ENCODE peak calls at places on chromosomes 3 and 15, in ten cellular contexts. T, S, Z, Q, M, H, K, F, X and R are unnamed samples.

GRCh38 chr3:7964899-7965298 is 536.7 kb upstream of the LMCD1 start:
- DNase-seq in T (no peak), S (no peak), Z (no peak), Q (no peak), M (no peak), H (no peak), K (no peak), F (no peak), X (no peak), R (no peak)

GRCh38 chr3:195003006-195003892 is 267.7 kb downstream of the XXYLT1 start:
- DNase-seq in T (no peak), S (peak; percentile 78), Z (no peak), Q (no peak), M (no peak), H (no peak), K (no peak), F (peak; percentile 64), X (no peak), R (peak; percentile 85)

GRCh38 chr3:174620855-174621457 is 238.2 kb upstream of the NAALADL2 start:
- DNase-seq in T (no peak), S (no peak), Z (no peak), Q (no peak), M (no peak), H (no peak), K (no peak), F (no peak), X (no peak), R (no peak)

GRCh38 chr3:187104956-187105355 is 34.3 kb downstream of the RPL39L start:
- DNase-seq in T (no peak), S (peak; percentile 50), Z (no peak), Q (peak; percentile 31), M (no peak), H (no peak), K (no peak), F (no peak), X (no peak), R (no peak)

GRCh38 chr15:56286213-56286612 is 42.5 kb upstream of the RFX7 start:
- DNase-seq in T (no peak), S (no peak), Z (no peak), Q (no peak), M (no peak), H (no peak), K (no peak), F (no peak), X (no peak), R (no peak)

GRCh38 chr3:155859859-155860258 is 5.6 kb upstream of the SLC33A1 start:
- DNase-seq in T (no peak), S (peak; percentile 44), Z (no peak), Q (no peak), M (no peak), H (no peak), K (peak; percentile 49), F (peak; percentile 65), X (no peak), R (peak; percentile 44)

GRCh38 chr15:77059761-77060345 is 11.1 kb downstream of the TSPAN3 start:
- DNase-seq in T (no peak), S (peak; percentile 43), Z (no peak), Q (no peak), M (no peak), H (no peak), K (peak; percentile 52), F (peak; percentile 52), X (no peak), R (no peak)

GRCh38 chr3:113623324-113623723 is 73.1 kb downstream of the USF3 start:
- DNase-seq in T (no peak), S (peak; percentile 13), Z (no peak), Q (no peak), M (peak; percentile 32), H (no peak), K (no peak), F (no peak), X (no peak), R (no peak)

GRCh38 chr15:79394231-79394630 is 37.9 kb upstream of the MINAR1 start:
- DNase-seq in T (no peak), S (peak; percentile 54), Z (no peak), Q (no peak), M (no peak), H (no peak), K (no peak), F (peak; percentile 54), X (no peak), R (no peak)

GRCh38 chr3:188807002-188807401 is 364.8 kb upstream of the TPRG1 start:
- DNase-seq in T (no peak), S (peak; percentile 41), Z (no peak), Q (no peak), M (no peak), H (no peak), K (no peak), F (peak; percentile 30), X (no peak), R (no peak)

GRCh38 chr3:153484842-153485241 is 322.8 kb downstream of the RAP2B start:
- DNase-seq in T (no peak), S (no peak), Z (no peak), Q (no peak), M (no peak), H (no peak), K (no peak), F (no peak), X (no peak), R (no peak)

GRCh38 chr3:150520408-150520807 is 25.9 kb downstream of the SERP1 start:
- DNase-seq in T (no peak), S (no peak), Z (no peak), Q (no peak), M (no peak), H (no peak), K (no peak), F (peak; percentile 13), X (no peak), R (no peak)

GRCh38 chr15:48855501-48856440 is 22.2 kb upstream of the EID1 start:
- DNase-seq in T (no peak), S (peak; percentile 72), Z (no peak), Q (no peak), M (peak; percentile 35), H (no peak), K (no peak), F (peak; percentile 74), X (no peak), R (peak; percentile 50)

GRCh38 chr3:46463868-46464241 is 850 bp downstream of the LTF start:
- DNase-seq in T (no peak), S (no peak), Z (no peak), Q (no peak), M (no peak), H (no peak), K (no peak), F (no peak), X (no peak), R (no peak)

GRCh38 chr15:75921732-75922703 is 18.3 kb downstream of the FBXO22 start:
- DNase-seq in T (peak; percentile 10), S (peak; percentile 87), Z (no peak), Q (peak; percentile 36), M (peak; percentile 51), H (peak; percentile 64), K (no peak), F (peak; percentile 90), X (no peak), R (peak; percentile 45)

GRCh38 chr15:67685008-67685599 is 140.2 kb upstream of the SKOR1 start:
- DNase-seq in T (no peak), S (peak; percentile 63), Z (no peak), Q (no peak), M (no peak), H (no peak), K (no peak), F (peak; percentile 58), X (no peak), R (no peak)

GRCh38 chr3:149610351-149611105 is 47.3 kb downstream of the WWTR1 start:
- DNase-seq in T (no peak), S (no peak), Z (no peak), Q (no peak), M (no peak), H (no peak), K (no peak), F (no peak), X (no peak), R (no peak)

GRCh38 chr3:28504945-28505344 is 156.3 kb upstream of the AZI2 start:
- DNase-seq in T (no peak), S (no peak), Z (no peak), Q (no peak), M (no peak), H (no peak), K (no peak), F (no peak), X (no peak), R (no peak)

GRCh38 chr3:141386611-141387110 is 18.4 kb downstream of the ZBTB38 start:
- DNase-seq in T (no peak), S (peak; percentile 81), Z (no peak), Q (no peak), M (no peak), H (no peak), K (no peak), F (peak; percentile 70), X (no peak), R (no peak)

GRCh38 chr3:40191850-40192448 is 117.6 kb upstream of the EIF1B start:
- DNase-seq in T (peak; percentile 26), S (peak; percentile 72), Z (peak; percentile 47), Q (peak; percentile 67), M (peak; percentile 70), H (no peak), K (peak; percentile 71), F (peak; percentile 79), X (peak; percentile 63), R (peak; percentile 75)